ENCODE peak calls at places on chromosomes 2 and 18, in five cellular contexts. N is A549, Z is K562, O is sigmoid colon, A is ovary. U is an unnamed sample.

GRCh38 chr2:25448808-25449207 is 107.1 kb upstream of the DNMT3A start:
- DNase-seq in O (no peak), N (no peak), A (no peak), Z (no peak), U (no peak)

GRCh38 chr18:36714476-36714875 is 114.3 kb downstream of the TPGS2 start:
- DNase-seq in A (no peak), N (no peak), Z (no peak), O (no peak), U (no peak)

GRCh38 chr2:234368861-234369261 is 128.0 kb downstream of the ARL4C start:
- DNase-seq in Z (no peak), A (no peak), O (peak; percentile 92), N (peak; percentile 53), U (no peak)

GRCh38 chr2:203909192-203909945 is 27.2 kb upstream of the ICOS start:
- DNase-seq in N (peak; percentile 30), O (no peak), Z (no peak), A (no peak), U (no peak)

GRCh38 chr18:65791753-65792152 is 40.9 kb downstream of the CDH7 start:
- DNase-seq in O (no peak), A (no peak), Z (no peak), N (no peak), U (no peak)

GRCh38 chr2:111054791-111055627 is 65.7 kb upstream of the BCL2L11 start:
- DNase-seq in O (no peak), Z (no peak), N (no peak), A (no peak), U (no peak)

GRCh38 chr2:166917433-166917832 is 29.2 kb downstream of the XIRP2 start:
- DNase-seq in A (no peak), O (no peak), Z (no peak), N (no peak), U (no peak)

GRCh38 chr2:72136349-72136748 is 11.3 kb downstream of the CYP26B1 start:
- DNase-seq in O (no peak), A (no peak), Z (no peak), N (no peak), U (no peak)

GRCh38 chr2:222448806-222449205 is 24.5 kb downstream of the SGPP2 start:
- DNase-seq in Z (no peak), N (no peak), A (peak; percentile 32), O (peak; percentile 81), U (no peak)

GRCh38 chr2:235217814-235218213 is 266.0 kb downstream of the SH3BP4 start:
- DNase-seq in O (no peak), A (no peak), Z (no peak), N (no peak), U (no peak)

GRCh38 chr2:8993902-8994278 is 9.6 kb downstream of the MBOAT2 start:
- DNase-seq in O (no peak), A (no peak), N (no peak), Z (no peak), U (no peak)

GRCh38 chr2:237280937-237281336 is 133.0 kb downstream of the COL6A3 start:
- DNase-seq in N (no peak), O (no peak), Z (no peak), A (no peak), U (no peak)

GRCh38 chr2:239125726-239126675 is 274.8 kb downstream of the HDAC4 start:
- DNase-seq in Z (no peak), N (no peak), O (no peak), A (no peak), U (no peak)

GRCh38 chr2:230267059-230267458 is 41.5 kb downstream of the SP140 start:
- DNase-seq in Z (no peak), A (no peak), N (no peak), O (no peak), U (no peak)

GRCh38 chr2:219247678-219248642 is 2.7 kb downstream of the STK16 start:
- DNase-seq in A (no peak), Z (peak; percentile 18), O (no peak), N (no peak), U (peak; percentile 31)

DNA sequence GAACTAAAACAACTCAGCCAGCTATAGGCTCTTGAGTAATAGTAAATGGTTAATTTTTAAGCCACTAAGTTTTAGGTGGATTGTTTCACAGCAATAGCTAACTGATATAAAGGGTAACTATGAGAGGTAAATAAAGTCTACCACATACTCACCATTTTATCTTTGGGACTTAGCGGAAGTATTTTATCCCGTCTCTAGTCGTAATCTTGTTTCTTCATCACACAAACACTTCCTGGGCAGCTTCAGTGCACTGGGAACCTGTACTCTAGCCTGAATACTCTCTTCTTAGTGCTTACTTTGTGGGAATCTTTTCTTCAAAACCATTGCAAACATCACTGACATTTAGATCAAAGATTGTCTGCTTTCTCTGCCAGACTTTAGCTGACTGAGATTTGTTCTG is 360.5 kb downstream of the EPHA4 start:
- DNase-seq in Z (no peak), N (no peak), O (no peak), A (no peak), U (no peak)
- TF ChIP-seq POLR2A in Z (no peak), N (no peak), O (no peak), A (no peak), U (no peak)

DNA sequence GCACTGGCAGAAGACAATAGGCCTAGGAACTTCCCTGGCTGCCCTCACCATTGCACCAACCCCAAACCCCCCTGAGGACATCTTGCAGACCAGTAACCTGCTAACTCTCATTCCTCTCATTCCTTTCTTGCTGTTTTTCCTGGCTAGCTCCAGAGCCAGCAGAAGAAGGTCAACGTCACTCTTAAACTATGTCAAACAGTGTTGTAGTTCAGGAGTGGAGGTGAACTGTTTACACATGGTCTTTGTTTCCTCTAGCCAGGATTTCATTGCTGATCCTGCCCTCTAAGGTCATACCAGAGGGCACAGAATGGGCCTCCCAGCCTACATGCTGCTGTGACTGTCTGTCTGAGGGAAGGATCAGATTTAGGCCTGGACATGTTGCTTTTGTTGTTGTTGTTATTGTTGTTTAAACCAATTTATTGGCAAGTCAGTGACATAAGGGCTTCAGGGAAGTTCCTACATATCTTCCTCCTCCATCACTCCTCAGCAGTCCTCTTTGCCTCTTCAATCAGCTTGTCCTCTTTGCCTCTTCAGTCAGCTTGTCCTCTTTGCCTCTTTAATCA is 471.8 kb upstream of the TNP1 start:
- DNase-seq in Z (no peak), O (no peak), A (no peak), N (peak; percentile 19), U (peak; percentile 36)
- TF ChIP-seq EP300 in Z (no peak), O (no peak), A (no peak), N (peak; percentile 42), U (no peak)

DNA sequence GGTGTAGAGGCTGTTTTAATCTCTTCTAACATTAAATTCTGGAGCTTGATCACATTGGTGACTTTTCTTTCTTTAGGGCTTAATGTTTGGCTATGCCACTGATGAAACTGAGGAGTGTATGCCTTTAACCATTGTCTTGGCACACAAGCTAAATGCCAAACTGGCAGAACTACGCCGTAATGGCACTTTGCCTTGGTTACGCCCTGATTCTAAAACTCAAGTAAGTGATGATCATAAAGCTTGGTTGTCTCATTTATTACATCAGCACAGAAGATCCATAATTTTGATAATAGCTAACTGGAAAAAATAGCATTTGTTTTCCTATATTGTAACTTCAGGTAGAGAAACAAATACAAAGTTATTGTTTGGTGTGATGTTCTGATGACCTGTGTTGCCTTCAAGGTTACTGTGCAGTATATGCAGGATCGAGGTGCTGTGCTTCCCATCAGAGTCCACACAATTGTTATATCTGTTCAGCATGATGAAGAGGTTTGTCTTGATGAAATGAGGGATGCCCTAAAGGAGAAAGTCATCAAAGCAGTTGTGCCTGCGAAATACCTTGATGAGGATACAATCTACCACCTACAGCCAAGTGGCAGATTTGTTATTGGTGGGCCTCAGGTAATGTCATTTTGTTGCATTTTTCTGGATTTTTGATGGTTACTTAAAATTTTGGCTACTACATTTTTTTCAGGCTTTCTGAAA is 2.9 kb downstream of the MAT2A start:
- DNase-seq in Z (no peak), O (no peak), A (no peak), N (no peak), U (peak; percentile 40)
- TF ChIP-seq POLR2A in Z (peak; percentile 21), O (no peak), A (no peak), N (no peak), U (no peak)

GRCh38 chr2:163717474-163717873 is 18.3 kb downstream of the FIGN start:
- DNase-seq in A (no peak), N (no peak), Z (no peak), O (no peak), U (no peak)

GRCh38 chr2:163716101-163716500 is 19.7 kb downstream of the FIGN start:
- DNase-seq in N (no peak), A (no peak), Z (no peak), O (no peak), U (no peak)

GRCh38 chr2:163719278-163719677 is 16.5 kb downstream of the FIGN start:
- DNase-seq in O (no peak), N (no peak), A (no peak), Z (no peak), U (no peak)

GRCh38 chr2:163715199-163715598 is 20.6 kb downstream of the FIGN start:
- DNase-seq in N (no peak), Z (no peak), O (no peak), A (no peak), U (no peak)

DNA sequence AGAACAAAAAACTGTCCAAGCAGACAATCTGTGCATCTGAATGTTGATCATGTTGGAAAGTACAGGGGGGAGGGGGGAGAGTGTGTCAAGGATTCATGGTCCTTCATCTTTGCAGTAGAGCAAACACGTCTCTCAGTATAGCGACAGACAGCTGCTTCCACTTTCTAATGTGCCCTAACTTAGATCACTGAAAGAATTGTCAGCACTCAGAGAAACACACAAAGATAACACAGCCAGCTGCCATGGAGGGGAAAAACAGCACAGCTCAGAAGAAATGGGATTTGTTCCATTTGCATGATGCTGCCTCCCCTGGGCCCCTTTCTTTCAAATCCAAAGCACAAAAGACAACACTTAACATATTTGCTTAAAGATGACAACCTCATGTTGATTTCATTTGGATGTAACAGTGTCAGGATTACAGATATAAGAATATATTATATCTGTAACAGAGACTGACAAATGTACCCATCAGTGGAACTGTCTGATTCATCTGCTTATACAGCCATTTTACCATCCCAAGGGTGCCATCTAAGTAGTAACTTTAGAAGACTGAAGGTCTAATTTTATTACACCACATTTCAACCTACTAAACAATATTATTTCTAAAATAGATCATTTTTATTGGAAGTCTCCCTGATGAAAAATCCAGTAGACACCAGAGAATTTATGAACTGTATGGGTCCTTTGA is 17.7 kb downstream of the FIGN start:
- DNase-seq in Z (no peak), N (no peak), O (no peak), A (no peak), U (no peak)
- TF ChIP-seq EP300 in Z (no peak), N (no peak), O (no peak), A (no peak), U (no peak)

GRCh38 chr2:231706731-231707624 is 1.3 kb upstream of the PTMA start:
- DNase-seq in O (peak; percentile 100), Z (peak; percentile 80), A (peak; percentile 98), N (peak; percentile 94), U (peak; percentile 99)

GRCh38 chr2:231708773-231709635 is 679 bp downstream of the PTMA start:
- DNase-seq in N (no peak), A (peak; percentile 83), Z (peak; percentile 35), O (no peak), U (peak; percentile 50)

GRCh38 chr2:231709636-231709980 is 1.3 kb downstream of the PTMA start:
- DNase-seq in N (no peak), Z (peak; percentile 25), O (peak; percentile 84), A (peak; percentile 70), U (peak; percentile 56)

GRCh38 chr2:231708050-231708772 is at the start of gene PTMA:
- DNase-seq in A (peak; percentile 100), N (peak; percentile 88), Z (peak; percentile 71), O (peak; percentile 100), U (peak; percentile 100)

DNA sequence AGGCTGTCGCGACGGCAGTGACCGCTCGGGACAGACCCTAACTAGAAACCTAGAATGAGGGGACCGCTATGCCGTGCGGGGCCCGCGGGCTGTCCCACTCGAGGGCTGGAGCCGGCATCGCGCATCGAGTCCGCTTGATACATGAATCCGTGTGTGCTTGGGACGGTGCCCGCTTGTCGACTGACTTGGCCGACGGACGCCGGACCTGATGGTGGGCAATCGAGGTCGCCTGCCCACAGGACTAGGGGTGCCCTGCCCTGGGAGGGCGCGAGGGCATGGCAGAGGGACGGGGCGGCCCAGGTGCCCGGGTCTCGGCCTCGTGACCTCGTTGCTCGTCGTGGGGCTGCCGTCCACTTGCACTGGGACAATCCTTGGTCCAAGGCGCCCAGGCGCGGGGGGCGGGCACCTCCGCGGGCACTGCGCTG is 688 bp upstream of the PTMA start:
- DNase-seq in N (no peak), Z (no peak), O (no peak), A (no peak), U (no peak)
- TF ChIP-seq POLR2A in N (peak; percentile 30), Z (no peak), O (peak; percentile 46), A (peak; percentile 73), U (peak; percentile 71)